ENCODE peak calls at places on chromosome 18, in ten cellular contexts. E is H54, S is HepG2, G is A549, Q is heart left ventricle, I is transverse colon, K is tibial nerve, T is IMR-90, N is ovary, Z is adrenal gland. A is an unnamed sample.
A peak's percentile ranks its signal among the peaks of the same experiment; 100 is the strongest.

GRCh38 chr18:25284861-25285574 is 66.9 kb downstream of the ZNF521 start:
- DNase-seq in I (no peak), N (peak; percentile 44), Q (peak; percentile 65), K (peak; percentile 43), E (no peak), S (no peak), G (no peak), Z (no peak), T (peak; percentile 41), A (no peak)

GRCh38 chr18:72941001-72941400 is 73.2 kb upstream of the NETO1 start:
- DNase-seq in E (no peak), K (no peak), S (no peak), Q (no peak), N (no peak), T (no peak), I (no peak), G (no peak), Z (no peak), A (no peak)

GRCh38 chr18:59918320-59918755 is 18.5 kb downstream of the PMAIP1 start:
- DNase-seq in I (peak; percentile 55), Q (peak; percentile 44), T (peak; percentile 61), K (no peak), S (no peak), Z (peak; percentile 39), G (peak; percentile 66), E (no peak), N (no peak), A (peak; percentile 94)

GRCh38 chr18:42404151-42404550 is 449.1 kb downstream of the PIK3C3 start:
- DNase-seq in G (no peak), I (no peak), Z (no peak), T (no peak), S (no peak), N (no peak), Q (no peak), E (no peak), K (no peak), A (no peak)

GRCh38 chr18:28136071-28136470 is 40.9 kb downstream of the CDH2 start:
- DNase-seq in Q (no peak), K (no peak), Z (no peak), N (no peak), E (no peak), T (no peak), G (no peak), S (no peak), I (no peak), A (no peak)

GRCh38 chr18:26579941-26580618 is 31.7 kb upstream of the KCTD1 start:
- DNase-seq in N (no peak), Q (no peak), E (no peak), I (peak; percentile 27), K (no peak), G (peak; percentile 88), T (no peak), S (peak; percentile 15), Z (no peak), A (no peak)

GRCh38 chr18:9974279-9974915 is 60.6 kb downstream of the VAPA start:
- DNase-seq in T (peak; percentile 65), E (no peak), I (no peak), Q (no peak), Z (no peak), G (no peak), S (no peak), N (no peak), K (no peak), A (no peak)

GRCh38 chr18:809985-810642 is 1.9 kb downstream of the YES1 start:
- DNase-seq in Z (no peak), T (no peak), E (no peak), K (no peak), I (no peak), Q (no peak), S (no peak), G (no peak), N (no peak), A (no peak)

GRCh38 chr18:285817-286216 is 18.0 kb upstream of the THOC1 start:
- DNase-seq in S (no peak), G (no peak), E (no peak), Q (no peak), Z (no peak), T (no peak), I (no peak), K (no peak), N (no peak), A (no peak)

DNA sequence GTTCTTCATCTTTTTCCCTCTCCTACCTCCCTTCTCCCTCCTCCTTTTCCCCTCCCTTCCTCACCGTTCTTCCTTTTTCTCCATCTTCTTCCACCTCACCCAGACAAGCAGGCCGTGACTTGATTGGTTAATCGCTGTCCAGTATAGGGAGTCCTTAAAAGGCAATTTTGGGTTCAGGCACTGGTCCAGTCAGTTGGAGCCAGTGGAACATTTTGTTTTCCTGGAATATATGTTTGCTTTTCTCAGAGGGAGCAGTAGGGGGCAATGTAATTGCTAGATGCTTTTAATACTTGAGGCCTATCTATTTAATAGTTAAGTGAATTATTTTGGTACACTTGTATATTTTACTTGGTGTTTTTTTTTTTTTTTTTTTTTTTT is 15.0 kb downstream of the ELAC1 start:
- DNase-seq in K (no peak), N (no peak), S (no peak), T (peak; percentile 10), E (no peak), I (no peak), Q (no peak), Z (no peak), G (no peak), A (peak; percentile 31)
- TF ChIP-seq POLR2A in K (no peak), N (no peak), S (no peak), T (no peak), E (no peak), I (no peak), Q (no peak), Z (no peak), G (no peak), A (no peak)

GRCh38 chr18:24016643-24017042 is 2.1 kb downstream of the TTC39C start:
- DNase-seq in S (peak; percentile 52), T (no peak), I (no peak), G (peak; percentile 41), Q (no peak), Z (no peak), E (no peak), N (no peak), K (no peak), A (no peak)

GRCh38 chr18:24021505-24021904 is 7.0 kb downstream of the TTC39C start:
- DNase-seq in N (no peak), I (no peak), T (no peak), Z (no peak), G (no peak), Q (no peak), S (no peak), E (no peak), K (no peak), A (no peak)

GRCh38 chr18:24018299-24018910 is 3.9 kb downstream of the TTC39C start:
- DNase-seq in S (no peak), N (no peak), Z (no peak), K (no peak), G (no peak), T (no peak), I (no peak), E (no peak), Q (no peak), A (no peak)

GRCh38 chr18:24022141-24022540 is 7.6 kb downstream of the TTC39C start:
- DNase-seq in I (no peak), N (no peak), G (no peak), Z (no peak), T (peak; percentile 55), E (no peak), S (no peak), Q (no peak), K (no peak), A (no peak)

DNA sequence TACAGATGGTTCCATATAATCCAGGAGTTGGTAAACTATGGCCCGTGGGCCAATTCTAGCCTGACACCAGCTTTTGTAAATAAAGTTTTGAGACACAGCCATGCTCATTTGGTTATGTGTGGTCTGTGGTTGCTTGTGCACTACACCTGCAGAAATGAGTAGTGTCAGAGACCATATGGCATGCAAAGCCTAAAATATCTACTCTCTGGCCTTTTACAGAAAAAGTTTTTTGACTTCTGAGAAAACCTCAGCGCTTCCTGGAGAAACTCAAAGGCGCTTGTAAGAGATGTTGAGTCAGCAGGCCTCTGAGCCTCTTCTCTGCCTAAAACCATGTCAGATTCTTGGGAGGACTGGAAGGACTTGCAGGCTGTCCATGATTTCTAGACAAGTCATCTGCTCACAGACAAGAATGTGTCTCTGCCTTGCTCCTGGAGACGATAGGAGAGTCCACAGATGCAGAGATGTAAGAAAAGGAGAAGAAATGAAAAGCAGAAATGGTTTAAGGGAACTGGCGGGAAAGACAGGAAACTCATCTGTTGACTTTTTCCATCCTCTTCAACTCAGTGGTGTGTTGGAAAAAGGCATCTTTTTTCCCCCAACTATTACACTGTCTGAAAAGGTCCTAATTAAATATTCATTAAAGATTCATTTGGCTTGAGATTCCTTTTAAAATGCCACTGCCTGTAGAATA is 5.2 kb downstream of the TTC39C start:
- DNase-seq in E (no peak), Z (no peak), I (no peak), K (no peak), T (no peak), N (no peak), Q (no peak), G (no peak), S (no peak), A (no peak)
- TF ChIP-seq POLR2A in E (no peak), Z (no peak), I (no peak), K (no peak), T (no peak), N (no peak), Q (no peak), G (no peak), S (no peak), A (no peak)

GRCh38 chr18:12947355-12948054 is at the start of gene SEH1L:
- DNase-seq in E (peak; percentile 86), N (peak; percentile 100), S (peak; percentile 87), Z (peak; percentile 100), T (peak; percentile 98), K (peak; percentile 98), I (peak; percentile 100), G (peak; percentile 98), Q (peak; percentile 100), A (peak; percentile 100)
- TF ChIP-seq POLR2A in E (peak; percentile 59), N (peak; percentile 54), S (no peak), Z (peak; percentile 80), T (peak; percentile 34), K (peak; percentile 74), I (peak; percentile 66), G (peak; percentile 54), Q (no peak), A (peak; percentile 49)

GRCh38 chr18:44677933-44678332 is 2.8 kb upstream of the SETBP1 start:
- DNase-seq in I (no peak), K (no peak), N (no peak), G (no peak), E (no peak), S (no peak), Q (no peak), Z (no peak), T (no peak), A (no peak)

GRCh38 chr18:44680271-44681038 is at the start of gene SETBP1:
- DNase-seq in K (peak; percentile 69), Q (peak; percentile 82), I (peak; percentile 71), G (peak; percentile 31), N (peak; percentile 83), T (peak; percentile 2), S (no peak), E (no peak), Z (peak; percentile 42), A (peak; percentile 32)

GRCh38 chr18:44678725-44679055 is 2.0 kb upstream of the SETBP1 start:
- DNase-seq in S (no peak), G (no peak), E (no peak), T (no peak), N (no peak), K (no peak), I (no peak), Q (no peak), Z (no peak), A (no peak)

GRCh38 chr18:44679912-44680270 is 797 bp upstream of the SETBP1 start:
- DNase-seq in Z (peak; percentile 41), K (peak; percentile 58), E (no peak), Q (peak; percentile 78), I (peak; percentile 62), N (peak; percentile 77), G (peak; percentile 54), S (no peak), T (peak; percentile 31), A (peak; percentile 69)

GRCh38 chr18:44679056-44679911 is 1.4 kb upstream of the SETBP1 start:
- DNase-seq in T (peak; percentile 81), I (peak; percentile 90), N (peak; percentile 88), Q (peak; percentile 93), G (peak; percentile 75), S (peak; percentile 42), K (peak; percentile 84), Z (peak; percentile 82), E (peak; percentile 34), A (peak; percentile 89)
- TF ChIP-seq POLR2A in T (peak; percentile 29), I (peak; percentile 89), N (peak; percentile 79), Q (no peak), G (peak; percentile 27), S (no peak), K (peak; percentile 28), Z (peak; percentile 54), E (no peak), A (no peak)